ENCODE peak calls at places on chromosomes 2 and 18, in five cellular contexts. N is stimulated activated CD8-positive, alpha-beta memory T cell treated with anti-CD3 and anti-CD28 coated beads, Interleukin-12 subunit alpha, Interleukin-12 subunit beta, amount 100 ng/mL, for 4 hours; L is hypothalamus; M is progenitor cell of endocrine pancreas; P is RPMI8226. V is an unnamed sample.

GRCh38 chr2:125667630-125668029 is 988.3 kb upstream of the GYPC start:
- DNase-seq in N (no peak), L (no peak), M (no peak), P (no peak), V (no peak)

GRCh38 chr2:9573013-9573708 is 17.5 kb upstream of the ADAM17 start:
- DNase-seq in N (no peak), L (no peak), M (no peak), P (no peak), V (no peak)

GRCh38 chr18:48750485-48751175 is 200.1 kb downstream of the SMAD7 start:
- DNase-seq in N (no peak), L (no peak), M (no peak), P (no peak), V (no peak)

GRCh38 chr2:71893646-71894045 is 254.0 kb downstream of the CYP26B1 start:
- DNase-seq in N (no peak), L (no peak), M (no peak), P (no peak), V (no peak)

GRCh38 chr2:135960598-135961551 is 24.6 kb downstream of the DARS1 start:
- DNase-seq in N (no peak), L (no peak), M (no peak), P (no peak), V (no peak)

GRCh38 chr2:179341152-179341866 is 76.7 kb upstream of the SESTD1 start:
- DNase-seq in N (no peak), L (no peak), M (no peak), P (no peak), V (no peak)

GRCh38 chr18:7537145-7537544 is 30.0 kb upstream of the PTPRM start:
- DNase-seq in N (no peak), L (no peak), M (no peak), P (no peak), V (no peak)

GRCh38 chr2:100235098-100235497 is 87.2 kb downstream of the LONRF2 start:
- DNase-seq in N (no peak), L (no peak), M (no peak), P (peak), V (peak)

GRCh38 chr2:233837694-233838229 is 16.6 kb downstream of the HJURP start:
- DNase-seq in N (no peak), L (no peak), M (no peak), P (no peak), V (no peak)

GRCh38 chr2:73291461-73292315 is 1.7 kb downstream of the EGR4 start:
- DNase-seq in N (no peak), L (no peak), M (no peak), P (no peak), V (no peak)

GRCh38 chr2:209426432-209426831 is 2.6 kb downstream of the MAP2 start:
- DNase-seq in N (no peak), L (no peak), M (no peak), P (peak), V (no peak)

GRCh38 chr18:79590191-79591039 is 89.2 kb upstream of the CTDP1 start:
- DNase-seq in N (no peak), L (no peak), M (no peak), P (no peak), V (no peak)

GRCh38 chr2:190581997-190582396 is 47.5 kb upstream of the NEMP2 start:
- DNase-seq in N (no peak), L (no peak), M (no peak), P (no peak), V (no peak)

GRCh38 chr2:234858790-234859329 is 93.0 kb upstream of the SH3BP4 start:
- DNase-seq in N (no peak), L (no peak), M (no peak), P (no peak), V (no peak)

GRCh38 chr2:170217778-170218251 is 39.9 kb downstream of the MYO3B start:
- DNase-seq in N (no peak), L (no peak), M (no peak), P (no peak), V (no peak)

GRCh38 chr2:119749405-119750066 is 10.2 kb upstream of the PTPN4 start:
- DNase-seq in N (no peak), L (no peak), M (no peak), P (no peak), V (no peak)

GRCh38 chr18:39149211-39149806 is 1583.7 kb upstream of the CELF4 start:
- DNase-seq in N (no peak), L (no peak), M (no peak), P (no peak), V (no peak)

GRCh38 chr2:120204022-120204405 is 19.2 kb downstream of the TMEM185B start:
- DNase-seq in N (no peak), L (no peak), M (no peak), P (peak), V (no peak)

GRCh38 chr2:217683096-217683870 is 319.5 kb downstream of the TNS1 start:
- DNase-seq in N (no peak), L (no peak), M (no peak), P (no peak), V (no peak)

GRCh38 chr2:215754546-215754945 is 258.8 kb downstream of the MREG start:
- DNase-seq in N (no peak), L (no peak), M (no peak), P (no peak), V (no peak)

GRCh38 chr2:220006152-220006551 is 378.7 kb downstream of the SLC4A3 start:
- DNase-seq in N (no peak), L (no peak), M (no peak), P (no peak), V (no peak)

GRCh38 chr2:72576861-72577260 is 249.0 kb downstream of the EXOC6B start:
- DNase-seq in N (no peak), L (no peak), M (no peak), P (no peak), V (no peak)

GRCh38 chr2:149597050-149598013 is 9.8 kb upstream of the MMADHC start:
- DNase-seq in N (peak), L (no peak), M (peak), P (peak), V (peak)

GRCh38 chr2:134292514-134292913 is 38.6 kb downstream of the MGAT5 start:
- DNase-seq in N (no peak), L (no peak), M (no peak), P (no peak), V (no peak)

GRCh38 chr2:159637988-159638501 is 21.7 kb upstream of the BAZ2B start:
- DNase-seq in N (no peak), L (no peak), M (no peak), P (no peak), V (no peak)

GRCh38 chr2:238104521-238105311 is 4.6 kb downstream of the ESPNL start:
- DNase-seq in N (no peak), L (no peak), M (no peak), P (no peak), V (no peak)

GRCh38 chr2:215904101-215904500 is 109.2 kb downstream of the MREG start:
- DNase-seq in N (no peak), L (no peak), M (no peak), P (no peak), V (no peak)

GRCh38 chr2:17529771-17530170 is 10.7 kb upstream of the VSNL1 start:
- DNase-seq in N (no peak), L (no peak), M (no peak), P (no peak), V (no peak)

GRCh38 chr2:235668782-235669181 is 174.9 kb downstream of the AGAP1 start:
- DNase-seq in N (no peak), L (no peak), M (no peak), P (no peak), V (no peak)

GRCh38 chr2:196415384-196415783 is 224.1 kb upstream of the CCDC150 start:
- DNase-seq in N (no peak), L (no peak), M (no peak), P (no peak), V (peak)

GRCh38 chr2:169620509-169620908 is 36.4 kb downstream of the PPIG start:
- DNase-seq in N (no peak), L (no peak), M (no peak), P (no peak), V (no peak)

V was measured in GM12864.